ENCODE peak calls at places on chromosomes 16 and 17, in seven cellular contexts. K is OCI-LY7, C is fibroblast of pulmonary artery, P is cardiac muscle cell, A is stomach, Z is mucosa of descending colon, F is cardiac fibroblast. G is an unnamed sample.

GRCh38 chr16:53433509-53433908 is 762 bp upstream of the RBL2 start:
- DNase-seq in F (no peak), A (no peak), C (no peak), P (peak; percentile 3), Z (no peak), K (no peak), G (no peak)

GRCh38 chr16:30902070-30902972 is 5.9 kb downstream of the CTF1 start:
- DNase-seq in K (no peak), C (peak; percentile 64), P (peak; percentile 79), A (peak; percentile 77), Z (peak; percentile 70), F (peak; percentile 59), G (no peak)

GRCh38 chr17:70896843-70897242 is 727.5 kb downstream of the KCNJ2 start:
- DNase-seq in F (peak; percentile 17), K (no peak), Z (no peak), P (no peak), A (no peak), C (no peak), G (no peak)

GRCh38 chr16:87037012-87037411 is 280.2 kb downstream of the C16orf95 start:
- DNase-seq in P (no peak), C (no peak), K (no peak), A (no peak), Z (no peak), F (no peak), G (no peak)

GRCh38 chr17:4667166-4667565 is 25.7 kb upstream of the ALOX15 start:
- DNase-seq in P (no peak), C (no peak), A (no peak), F (no peak), K (no peak), Z (no peak), G (no peak)

GRCh38 chr17:28982191-28982793 is 23.5 kb downstream of the SEZ6 start:
- DNase-seq in K (peak; percentile 84), F (peak; percentile 77), Z (peak; percentile 35), C (peak; percentile 88), P (peak; percentile 70), A (no peak), G (peak; percentile 81)

GRCh38 chr17:29115906-29116651 is 64.1 kb downstream of the MYO18A start:
- DNase-seq in K (peak; percentile 35), C (peak; percentile 58), P (peak; percentile 38), A (no peak), Z (no peak), F (peak; percentile 67), G (no peak)

GRCh38 chr17:58277726-58278595 is 2.8 kb downstream of the MPO start:
- DNase-seq in K (no peak), F (no peak), Z (no peak), C (no peak), P (no peak), A (no peak), G (no peak)

GRCh38 chr16:66520406-66521194 is 29.3 kb downstream of the TK2 start:
- DNase-seq in F (no peak), K (peak; percentile 15), A (no peak), C (no peak), P (no peak), Z (no peak), G (no peak)
- TF ChIP-seq CTCF in F (no peak), K (no peak), A (no peak), C (no peak), P (no peak), Z (no peak), G (no peak)

DNA sequence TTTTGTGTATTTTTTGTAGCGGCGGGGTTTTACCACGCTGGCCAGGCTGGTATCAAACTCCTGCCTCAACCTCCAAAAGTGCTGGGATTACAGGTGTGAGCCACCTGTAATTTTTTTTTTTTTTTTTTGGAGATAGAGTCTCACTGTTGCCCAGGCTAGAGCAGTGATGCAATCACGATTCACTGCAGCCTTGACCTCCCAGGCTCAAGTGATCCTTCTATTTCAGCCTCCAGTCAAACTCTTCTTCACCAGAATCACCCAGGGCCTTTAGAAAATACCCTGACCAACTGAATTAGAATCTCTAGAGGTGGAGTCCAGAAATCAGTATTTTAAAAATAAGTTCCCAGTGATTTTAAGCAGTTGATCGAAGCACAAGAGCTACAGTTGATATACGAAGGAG is 12.5 kb downstream of the HSPB9 start:
- DNase-seq in Z (no peak), C (no peak), K (no peak), F (no peak), P (no peak), A (no peak), G (no peak)
- H3K4me3 ChIP-seq in Z (no peak overlapping the region), C (no peak overlapping the region), K (no peak overlapping the region), F (no peak overlapping the region), P (no peak overlapping the region), A (no peak overlapping the region), G (no peak overlapping the region)

GRCh38 chr16:12350945-12351344 is 374.4 kb downstream of the SNX29 start:
- DNase-seq in Z (no peak), K (no peak), P (no peak), F (no peak), C (no peak), A (no peak), G (no peak)
- TF ChIP-seq CTCF in Z (no peak), K (no peak), P (no peak), F (no peak), C (no peak), A (no peak), G (no peak)

GRCh38 chr17:78316115-78316866 is 43.6 kb downstream of the SOCS3 start:
- DNase-seq in F (no peak), C (no peak), K (no peak), P (no peak), A (no peak), Z (no peak), G (no peak)
- H3K4me3 ChIP-seq in F (peak overlapping the region; percentile 30), C (peak overlapping the region; percentile 24), K (no peak overlapping the region), P (no peak overlapping the region), A (no peak overlapping the region), Z (no peak overlapping the region), G (no peak overlapping the region)

GRCh38 chr16:19389246-19389645 is 28.4 kb upstream of the TMC5 start:
- DNase-seq in F (peak; percentile 29), K (peak; percentile 60), A (peak; percentile 83), P (peak; percentile 43), Z (peak; percentile 91), C (peak; percentile 13), G (no peak)
- TF ChIP-seq CTCF in F (peak; percentile 39), K (peak; percentile 77), A (peak; percentile 55), P (peak; percentile 55), Z (peak; percentile 41), C (peak; percentile 35), G (peak; percentile 61)

GRCh38 chr17:794876-795275 is 12.7 kb downstream of the MRM3 start:
- DNase-seq in C (peak; percentile 76), Z (peak; percentile 87), P (peak; percentile 77), F (peak; percentile 75), K (peak; percentile 27), A (peak; percentile 92), G (no peak)
- H3K4me3 ChIP-seq in C (peak overlapping the region; percentile 4), Z (no peak overlapping the region), P (no peak overlapping the region), F (peak overlapping the region; percentile 34), K (no peak overlapping the region), A (peak overlapping the region; percentile 21), G (no peak overlapping the region)